ENCODE peak calls at places on chromosomes 11 and 22, in six cellular contexts. One of them, this sample, is unnamed. For H3K36me3 and H3K4me1, the result is how much of the 10 kb centered on the place peaks cover.

GRCh38 chr11:74070713-74071506 is 62.0 kb upstream of the UCP3 start:
- DNase-seq in mammary epithelial cell: no peak
- DNase-seq in SK-N-SH: no peak
- DNase-seq in fibroblast of lung: peak
- DNase-seq in left ventricle myocardium inferior: no peak
- DNase-seq in CD8-positive, alpha-beta T cell: no peak
- DNase-seq in this sample: no peak

GRCh38 chr11:27571151-27571840 is 64.7 kb upstream of the LIN7C start:
- DNase-seq in mammary epithelial cell: no peak
- DNase-seq in SK-N-SH: peak
- DNase-seq in fibroblast of lung: peak
- DNase-seq in left ventricle myocardium inferior: no peak
- DNase-seq in CD8-positive, alpha-beta T cell: no peak
- DNase-seq in this sample: no peak

GRCh38 chr11:61007383-61007970 is 36.0 kb downstream of the CD6 start:
- DNase-seq in mammary epithelial cell: no peak
- DNase-seq in SK-N-SH: peak
- DNase-seq in fibroblast of lung: no peak
- DNase-seq in left ventricle myocardium inferior: no peak
- DNase-seq in CD8-positive, alpha-beta T cell: no peak
- DNase-seq in this sample: no peak

GRCh38 chr11:73198677-73199076 is 19.4 kb upstream of the P2RY2 start:
- DNase-seq in mammary epithelial cell: no peak
- DNase-seq in SK-N-SH: no peak
- DNase-seq in fibroblast of lung: peak
- DNase-seq in left ventricle myocardium inferior: no peak
- DNase-seq in CD8-positive, alpha-beta T cell: no peak
- DNase-seq in this sample: no peak

GRCh38 chr11:119153049-119153818 is 4.4 kb downstream of the ABCG4 start:
- DNase-seq in mammary epithelial cell: no peak
- DNase-seq in SK-N-SH: no peak
- DNase-seq in fibroblast of lung: no peak
- DNase-seq in left ventricle myocardium inferior: no peak
- DNase-seq in CD8-positive, alpha-beta T cell: no peak
- DNase-seq in this sample: no peak

GRCh38 chr11:30504468-30504867 is 81.7 kb downstream of the MPPED2 start:
- DNase-seq in mammary epithelial cell: no peak
- DNase-seq in SK-N-SH: no peak
- DNase-seq in fibroblast of lung: no peak
- DNase-seq in left ventricle myocardium inferior: no peak
- DNase-seq in CD8-positive, alpha-beta T cell: no peak
- DNase-seq in this sample: no peak

GRCh38 chr11:92978226-92979111 is 9.0 kb downstream of the MTNR1B start:
- DNase-seq in mammary epithelial cell: peak
- DNase-seq in SK-N-SH: peak
- DNase-seq in fibroblast of lung: peak
- DNase-seq in left ventricle myocardium inferior: peak
- DNase-seq in CD8-positive, alpha-beta T cell: no peak
- DNase-seq in this sample: no peak

GRCh38 chr11:93131709-93132108 is 66.1 kb downstream of the SLC36A4 start:
- DNase-seq in mammary epithelial cell: no peak
- DNase-seq in SK-N-SH: no peak
- DNase-seq in fibroblast of lung: no peak
- DNase-seq in left ventricle myocardium inferior: no peak
- DNase-seq in CD8-positive, alpha-beta T cell: no peak
- DNase-seq in this sample: no peak

GRCh38 chr11:7577226-7577882 is 63.6 kb downstream of the PPFIBP2 start:
- DNase-seq in mammary epithelial cell: no peak
- DNase-seq in SK-N-SH: peak
- DNase-seq in fibroblast of lung: peak
- DNase-seq in left ventricle myocardium inferior: peak
- DNase-seq in CD8-positive, alpha-beta T cell: no peak
- DNase-seq in this sample: peak

GRCh38 chr11:31870609-31871309 is 59.6 kb upstream of the PAX6 start:
- DNase-seq in mammary epithelial cell: peak
- DNase-seq in SK-N-SH: peak
- DNase-seq in fibroblast of lung: peak
- DNase-seq in left ventricle myocardium inferior: peak
- DNase-seq in CD8-positive, alpha-beta T cell: peak
- DNase-seq in this sample: peak

GRCh38 chr11:95575517-95575916 is 214.1 kb downstream of the FAM76B start:
- DNase-seq in mammary epithelial cell: no peak
- DNase-seq in SK-N-SH: no peak
- DNase-seq in fibroblast of lung: peak
- DNase-seq in left ventricle myocardium inferior: no peak
- DNase-seq in CD8-positive, alpha-beta T cell: no peak
- DNase-seq in this sample: no peak

GRCh38 chr11:2562181-2562581 is 117.4 kb downstream of the KCNQ1 start:
- DNase-seq in mammary epithelial cell: no peak
- DNase-seq in SK-N-SH: no peak
- DNase-seq in fibroblast of lung: no peak
- DNase-seq in left ventricle myocardium inferior: peak
- DNase-seq in CD8-positive, alpha-beta T cell: no peak
- DNase-seq in this sample: peak

GRCh38 chr11:133834399-133835257 is 10.7 kb downstream of the SPATA19 start:
- DNase-seq in mammary epithelial cell: no peak
- DNase-seq in SK-N-SH: no peak
- DNase-seq in fibroblast of lung: no peak
- DNase-seq in left ventricle myocardium inferior: no peak
- DNase-seq in CD8-positive, alpha-beta T cell: no peak
- DNase-seq in this sample: no peak

GRCh38 chr11:77470504-77470903 is 3.4 kb downstream of the PAK1 start:
- DNase-seq in mammary epithelial cell: no peak
- DNase-seq in SK-N-SH: no peak
- DNase-seq in fibroblast of lung: no peak
- DNase-seq in left ventricle myocardium inferior: no peak
- DNase-seq in CD8-positive, alpha-beta T cell: no peak
- DNase-seq in this sample: no peak
- H3K4me3 ChIP-seq in mammary epithelial cell: no peak
- H3K4me3 ChIP-seq in SK-N-SH: no peak
- H3K4me3 ChIP-seq in fibroblast of lung: no peak
- H3K4me3 ChIP-seq in left ventricle myocardium inferior: no peak
- H3K4me3 ChIP-seq in CD8-positive, alpha-beta T cell: no peak
- H3K4me3 ChIP-seq in this sample: no peak

DNA sequence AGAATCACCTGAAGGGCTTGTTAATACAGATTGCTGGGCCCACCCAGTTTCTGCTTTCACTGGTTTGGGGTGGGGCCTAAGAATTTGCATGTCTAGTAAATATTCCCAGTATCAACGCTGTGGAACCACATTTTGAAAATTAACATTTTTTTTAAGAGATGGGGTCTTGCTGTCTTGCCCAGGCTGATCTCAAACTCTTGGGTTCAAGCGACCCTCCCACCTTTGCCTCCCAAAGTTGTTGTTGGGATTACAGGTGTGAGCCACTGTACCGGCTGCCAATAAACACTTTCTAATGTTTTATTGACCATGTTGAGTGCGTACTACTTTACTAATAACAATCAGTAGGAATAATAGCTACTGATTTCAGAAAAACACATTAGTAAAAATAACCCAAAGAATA is 2.5 kb downstream of the EIF4G2 start:
- DNase-seq in mammary epithelial cell: peak
- DNase-seq in SK-N-SH: no peak
- DNase-seq in fibroblast of lung: no peak
- DNase-seq in left ventricle myocardium inferior: no peak
- DNase-seq in CD8-positive, alpha-beta T cell: no peak
- DNase-seq in this sample: no peak
- H3K36me3 ChIP-seq in mammary epithelial cell: half or more
- H3K36me3 ChIP-seq in SK-N-SH: half or more
- H3K36me3 ChIP-seq in fibroblast of lung: under half
- H3K36me3 ChIP-seq in left ventricle myocardium inferior: half or more
- H3K36me3 ChIP-seq in CD8-positive, alpha-beta T cell: half or more
- H3K36me3 ChIP-seq in this sample: under half

DNA sequence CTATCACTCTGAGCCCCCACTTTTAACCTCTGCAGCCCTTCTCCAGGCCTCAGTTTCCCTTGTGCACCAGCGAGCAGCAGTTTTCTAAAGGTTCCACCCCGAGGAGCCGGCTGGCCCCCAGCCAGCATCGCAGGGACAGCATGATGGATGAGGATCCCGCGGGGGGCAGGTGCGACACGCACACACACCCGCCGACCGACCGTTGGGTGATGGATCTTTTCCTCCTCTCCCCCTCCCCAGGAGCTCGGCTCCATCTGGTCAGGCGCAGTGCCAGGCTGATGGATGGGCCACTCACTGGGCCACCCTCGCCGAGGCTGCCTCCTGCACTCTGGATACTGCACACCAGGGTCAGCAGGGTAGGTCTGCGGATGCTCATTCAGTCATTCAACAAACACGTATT is 12.8 kb upstream of the CABP7 start:
- DNase-seq in mammary epithelial cell: no peak
- DNase-seq in SK-N-SH: no peak
- DNase-seq in fibroblast of lung: no peak
- DNase-seq in left ventricle myocardium inferior: no peak
- DNase-seq in CD8-positive, alpha-beta T cell: no peak
- DNase-seq in this sample: no peak
- H3K4me1 ChIP-seq in mammary epithelial cell: under half
- H3K4me1 ChIP-seq in SK-N-SH: half or more
- H3K4me1 ChIP-seq in fibroblast of lung: under half
- H3K4me1 ChIP-seq in left ventricle myocardium inferior: under half
- H3K4me1 ChIP-seq in CD8-positive, alpha-beta T cell: under half
- H3K4me1 ChIP-seq in this sample: under half

GRCh38 chr11:13009476-13009920 is 382 bp downstream of the RASSF10 start:
- DNase-seq in mammary epithelial cell: no peak
- DNase-seq in SK-N-SH: no peak
- DNase-seq in fibroblast of lung: peak
- DNase-seq in left ventricle myocardium inferior: no peak
- DNase-seq in CD8-positive, alpha-beta T cell: no peak
- DNase-seq in this sample: no peak
- H3K4me3 ChIP-seq in mammary epithelial cell: peak
- H3K4me3 ChIP-seq in SK-N-SH: peak
- H3K4me3 ChIP-seq in fibroblast of lung: no peak
- H3K4me3 ChIP-seq in left ventricle myocardium inferior: peak
- H3K4me3 ChIP-seq in CD8-positive, alpha-beta T cell: no peak
- H3K4me3 ChIP-seq in this sample: peak

DNA sequence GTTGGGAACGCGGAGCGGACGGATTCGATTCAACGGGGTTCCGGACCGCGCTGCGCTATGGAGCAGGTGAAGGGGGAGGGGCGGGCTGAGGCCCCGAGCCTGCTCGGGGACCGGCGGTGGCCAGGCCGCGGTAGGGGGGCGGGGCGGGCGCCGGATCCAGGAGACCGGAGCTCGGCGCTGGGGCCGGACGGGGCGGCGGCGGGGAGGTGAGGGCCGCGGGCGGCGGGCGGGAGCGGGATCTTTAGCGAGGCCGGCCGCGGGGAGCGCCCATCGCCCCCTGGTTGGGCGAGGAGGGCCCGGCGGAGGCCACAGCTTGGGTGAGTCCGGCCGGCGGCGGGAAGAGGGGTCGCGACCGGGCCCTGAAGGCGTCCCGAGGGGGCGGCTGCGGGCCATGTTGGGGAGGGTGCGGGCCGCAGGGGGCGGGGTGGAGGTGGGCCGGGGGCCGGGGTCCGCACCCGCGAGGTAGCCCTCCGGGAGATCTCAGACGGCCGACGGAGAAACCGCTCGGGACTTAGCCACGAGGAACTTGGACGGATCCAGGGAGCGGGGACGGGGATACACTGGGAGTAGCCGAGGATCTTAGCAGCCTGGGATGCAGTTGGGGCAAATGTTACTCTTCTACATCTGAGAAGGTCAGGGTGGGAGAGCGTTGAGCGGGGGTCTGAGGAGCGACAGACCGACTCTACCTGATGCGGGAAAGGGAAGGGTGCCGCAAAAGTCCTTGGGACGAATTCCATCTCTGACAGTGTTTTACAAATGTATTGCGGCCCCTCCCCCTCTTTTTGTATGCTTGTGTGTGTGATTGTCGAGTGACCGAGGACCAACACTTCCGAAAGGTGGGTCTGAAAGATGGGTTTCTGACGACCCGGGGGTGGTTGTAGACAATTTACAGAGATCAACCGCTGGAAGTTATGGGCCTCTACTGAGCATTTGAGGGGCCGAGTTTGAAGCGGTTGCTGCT is 514 bp downstream of the STIP1 start:
- DNase-seq in mammary epithelial cell: peak
- DNase-seq in SK-N-SH: no peak
- DNase-seq in fibroblast of lung: peak
- DNase-seq in left ventricle myocardium inferior: no peak
- DNase-seq in CD8-positive, alpha-beta T cell: peak
- DNase-seq in this sample: peak
- H3K36me3 ChIP-seq in mammary epithelial cell: under half
- H3K36me3 ChIP-seq in SK-N-SH: under half
- H3K36me3 ChIP-seq in fibroblast of lung: under half
- H3K36me3 ChIP-seq in left ventricle myocardium inferior: under half
- H3K36me3 ChIP-seq in CD8-positive, alpha-beta T cell: under half
- H3K36me3 ChIP-seq in this sample: under half

GRCh38 chr11:132347156-132348090 is 977.0 kb downstream of the NTM start:
- DNase-seq in mammary epithelial cell: no peak
- DNase-seq in SK-N-SH: no peak
- DNase-seq in fibroblast of lung: no peak
- DNase-seq in left ventricle myocardium inferior: no peak
- DNase-seq in CD8-positive, alpha-beta T cell: no peak
- DNase-seq in this sample: no peak
- H3K4me1 ChIP-seq in mammary epithelial cell: under half
- H3K4me1 ChIP-seq in SK-N-SH: under half
- H3K4me1 ChIP-seq in fibroblast of lung: under half
- H3K4me1 ChIP-seq in left ventricle myocardium inferior: under half
- H3K4me1 ChIP-seq in CD8-positive, alpha-beta T cell: under half
- H3K4me1 ChIP-seq in this sample: under half

GRCh38 chr11:128587415-128587814 is at the start of gene ETS1:
- DNase-seq in mammary epithelial cell: peak
- DNase-seq in SK-N-SH: no peak
- DNase-seq in fibroblast of lung: no peak
- DNase-seq in left ventricle myocardium inferior: no peak
- DNase-seq in CD8-positive, alpha-beta T cell: no peak
- DNase-seq in this sample: no peak
- H3K4me3 ChIP-seq in mammary epithelial cell: peak
- H3K4me3 ChIP-seq in SK-N-SH: no peak
- H3K4me3 ChIP-seq in fibroblast of lung: peak
- H3K4me3 ChIP-seq in left ventricle myocardium inferior: peak
- H3K4me3 ChIP-seq in CD8-positive, alpha-beta T cell: no peak
- H3K4me3 ChIP-seq in this sample: no peak

This sample was measured in testis.